ENCODE peak calls at places on chromosomes 13 and 19, in four cellular contexts. One of them, this sample, is unnamed.
A peak's percentile ranks its signal among the peaks of the same experiment; 100 is the strongest.

GRCh38 chr13:45847554-45848224 is 3.9 kb downstream of the SIAH3 start:
- DNase-seq in kidney: peak; percentile 87
- DNase-seq in nephron progenitor cell: no peak
- DNase-seq in cardiac fibroblast: peak; percentile 19
- DNase-seq in this sample: no peak

GRCh38 chr13:39588384-39588783 is 14.6 kb downstream of the LHFPL6 start:
- DNase-seq in kidney: no peak
- DNase-seq in nephron progenitor cell: no peak
- DNase-seq in cardiac fibroblast: no peak
- DNase-seq in this sample: no peak

GRCh38 chr13:38783992-38784875 is 97.4 kb downstream of the FREM2 start:
- DNase-seq in kidney: no peak
- DNase-seq in nephron progenitor cell: peak; percentile 53
- DNase-seq in cardiac fibroblast: no peak
- DNase-seq in this sample: no peak

GRCh38 chr19:1616396-1616795 is 11.1 kb upstream of the UQCR11 start:
- DNase-seq in kidney: no peak
- DNase-seq in nephron progenitor cell: no peak
- DNase-seq in cardiac fibroblast: peak; percentile 81
- DNase-seq in this sample: no peak

GRCh38 chr13:40776232-40776631 is 5.2 kb upstream of the MRPS31 start:
- DNase-seq in kidney: no peak
- DNase-seq in nephron progenitor cell: no peak
- DNase-seq in cardiac fibroblast: no peak
- DNase-seq in this sample: no peak

GRCh38 chr19:46788968-46789338 is 559 bp upstream of the SLC1A5 start:
- DNase-seq in kidney: no peak
- DNase-seq in nephron progenitor cell: no peak
- DNase-seq in cardiac fibroblast: no peak
- DNase-seq in this sample: no peak

GRCh38 chr13:28329395-28330158 is 165.4 kb downstream of the FLT1 start:
- DNase-seq in kidney: no peak
- DNase-seq in nephron progenitor cell: no peak
- DNase-seq in cardiac fibroblast: peak; percentile 94
- DNase-seq in this sample: no peak

GRCh38 chr13:110516500-110516899 is 45.0 kb downstream of the RAB20 start:
- DNase-seq in kidney: peak; percentile 71
- DNase-seq in nephron progenitor cell: no peak
- DNase-seq in cardiac fibroblast: no peak
- DNase-seq in this sample: no peak

GRCh38 chr13:32060319-32060924 is 28.8 kb downstream of the FRY start:
- DNase-seq in kidney: no peak
- DNase-seq in nephron progenitor cell: peak; percentile 12
- DNase-seq in cardiac fibroblast: no peak
- DNase-seq in this sample: no peak

GRCh38 chr19:19488041-19488874 is 27.1 kb downstream of the TSSK6 start:
- DNase-seq in kidney: peak; percentile 71
- DNase-seq in nephron progenitor cell: no peak
- DNase-seq in cardiac fibroblast: peak; percentile 34
- DNase-seq in this sample: no peak

GRCh38 chr19:14091086-14091884 is 734 bp upstream of the SAMD1 start:
- DNase-seq in kidney: peak; percentile 95
- DNase-seq in nephron progenitor cell: peak; percentile 79
- DNase-seq in cardiac fibroblast: peak; percentile 71
- DNase-seq in this sample: no peak

GRCh38 chr13:112703935-112704633 is 14.2 kb downstream of the ATP11A start:
- DNase-seq in kidney: peak; percentile 48
- DNase-seq in nephron progenitor cell: no peak
- DNase-seq in cardiac fibroblast: no peak
- DNase-seq in this sample: no peak

GRCh38 chr13:48976677-48977625 is 1.2 kb downstream of the FNDC3A start:
- DNase-seq in kidney: no peak
- DNase-seq in nephron progenitor cell: no peak
- DNase-seq in cardiac fibroblast: peak; percentile 6
- DNase-seq in this sample: no peak

GRCh38 chr19:55956431-55956830 is 8.8 kb downstream of the NLRP8 start:
- DNase-seq in kidney: no peak
- DNase-seq in nephron progenitor cell: no peak
- DNase-seq in cardiac fibroblast: no peak
- DNase-seq in this sample: no peak

GRCh38 chr13:109145631-109146030 is 516.2 kb downstream of the MYO16 start:
- DNase-seq in kidney: no peak
- DNase-seq in nephron progenitor cell: peak; percentile 28
- DNase-seq in cardiac fibroblast: peak; percentile 85
- DNase-seq in this sample: no peak

GRCh38 chr19:1350861-1351260 is 32.8 kb upstream of the NDUFS7 start:
- DNase-seq in kidney: no peak
- DNase-seq in nephron progenitor cell: no peak
- DNase-seq in cardiac fibroblast: no peak
- DNase-seq in this sample: no peak

GRCh38 chr13:50156722-50157121 is 141.5 kb downstream of the KCNRG start:
- DNase-seq in kidney: no peak
- DNase-seq in nephron progenitor cell: peak; percentile 18
- DNase-seq in cardiac fibroblast: peak; percentile 35
- DNase-seq in this sample: no peak

GRCh38 chr19:29667941-29668340 is 2.7 kb downstream of the PLEKHF1 start:
- DNase-seq in kidney: peak; percentile 73
- DNase-seq in nephron progenitor cell: no peak
- DNase-seq in cardiac fibroblast: no peak
- DNase-seq in this sample: no peak

GRCh38 chr13:29924951-29925350 is 74.5 kb upstream of the UBL3 start:
- DNase-seq in kidney: no peak
- DNase-seq in nephron progenitor cell: no peak
- DNase-seq in cardiac fibroblast: no peak
- DNase-seq in this sample: no peak

GRCh38 chr13:45205124-45205523 is 4.3 kb upstream of the KCTD4 start:
- DNase-seq in kidney: no peak
- DNase-seq in nephron progenitor cell: no peak
- DNase-seq in cardiac fibroblast: no peak
- DNase-seq in this sample: no peak

GRCh38 chr13:28707629-28708427 is 10.9 kb downstream of the SLC46A3 start:
- DNase-seq in kidney: no peak
- DNase-seq in nephron progenitor cell: no peak
- DNase-seq in cardiac fibroblast: peak; percentile 80
- DNase-seq in this sample: no peak

GRCh38 chr13:102197193-102197592 is 204.7 kb downstream of the FGF14 start:
- DNase-seq in kidney: no peak
- DNase-seq in nephron progenitor cell: no peak
- DNase-seq in cardiac fibroblast: peak; percentile 4
- DNase-seq in this sample: no peak

GRCh38 chr19:9431475-9431874 is 3.9 kb downstream of the ZNF266 start:
- DNase-seq in kidney: no peak
- DNase-seq in nephron progenitor cell: peak; percentile 36
- DNase-seq in cardiac fibroblast: peak; percentile 30
- DNase-seq in this sample: no peak

GRCh38 chr13:72139192-72139591 is 272.2 kb upstream of the DACH1 start:
- DNase-seq in kidney: no peak
- DNase-seq in nephron progenitor cell: no peak
- DNase-seq in cardiac fibroblast: no peak
- DNase-seq in this sample: no peak

GRCh38 chr13:105847532-105848295 is 687.7 kb downstream of the EFNB2 start:
- DNase-seq in kidney: no peak
- DNase-seq in nephron progenitor cell: no peak
- DNase-seq in cardiac fibroblast: peak; percentile 2
- DNase-seq in this sample: no peak

GRCh38 chr19:54203151-54203611 is 2.5 kb downstream of the RPS9 start:
- DNase-seq in kidney: peak; percentile 43
- DNase-seq in nephron progenitor cell: no peak
- DNase-seq in cardiac fibroblast: peak; percentile 42
- DNase-seq in this sample: no peak

GRCh38 chr13:110132178-110132975 is 174.6 kb downstream of the COL4A1 start:
- DNase-seq in kidney: no peak
- DNase-seq in nephron progenitor cell: no peak
- DNase-seq in cardiac fibroblast: no peak
- DNase-seq in this sample: no peak

GRCh38 chr19:48636859-48637448 is at the start of gene DBP:
- DNase-seq in kidney: peak; percentile 92
- DNase-seq in nephron progenitor cell: peak; percentile 56
- DNase-seq in cardiac fibroblast: no peak
- DNase-seq in this sample: no peak

GRCh38 chr13:33313504-33313903 is 27.9 kb upstream of the STARD13 start:
- DNase-seq in kidney: no peak
- DNase-seq in nephron progenitor cell: no peak
- DNase-seq in cardiac fibroblast: no peak
- DNase-seq in this sample: no peak

GRCh38 chr13:79340490-79340889 is 65.6 kb downstream of the RBM26 start:
- DNase-seq in kidney: no peak
- DNase-seq in nephron progenitor cell: no peak
- DNase-seq in cardiac fibroblast: no peak
- DNase-seq in this sample: no peak

GRCh38 chr13:33508060-33508459 is 222.5 kb upstream of the STARD13 start:
- DNase-seq in kidney: no peak
- DNase-seq in nephron progenitor cell: no peak
- DNase-seq in cardiac fibroblast: no peak
- DNase-seq in this sample: no peak

GRCh38 chr19:47369923-47370625 is 21.0 kb downstream of the DHX34 start:
- DNase-seq in kidney: no peak
- DNase-seq in nephron progenitor cell: no peak
- DNase-seq in cardiac fibroblast: peak; percentile 57
- DNase-seq in this sample: no peak

GRCh38 chr13:30376426-30377311 is 45.6 kb upstream of the UBE2L5 start:
- DNase-seq in kidney: no peak
- DNase-seq in nephron progenitor cell: no peak
- DNase-seq in cardiac fibroblast: no peak
- DNase-seq in this sample: no peak

GRCh38 chr13:39600766-39601165 is 2.2 kb downstream of the LHFPL6 start:
- DNase-seq in kidney: no peak
- DNase-seq in nephron progenitor cell: peak; percentile 12
- DNase-seq in cardiac fibroblast: peak; percentile 34
- DNase-seq in this sample: no peak

GRCh38 chr19:31002852-31003251 is 346.4 kb downstream of the TSHZ3 start:
- DNase-seq in kidney: no peak
- DNase-seq in nephron progenitor cell: no peak
- DNase-seq in cardiac fibroblast: no peak
- DNase-seq in this sample: no peak

GRCh38 chr19:53634768-53635167 is 3.0 kb downstream of the DPRX start:
- DNase-seq in kidney: no peak
- DNase-seq in nephron progenitor cell: no peak
- DNase-seq in cardiac fibroblast: no peak
- DNase-seq in this sample: no peak

DNA sequence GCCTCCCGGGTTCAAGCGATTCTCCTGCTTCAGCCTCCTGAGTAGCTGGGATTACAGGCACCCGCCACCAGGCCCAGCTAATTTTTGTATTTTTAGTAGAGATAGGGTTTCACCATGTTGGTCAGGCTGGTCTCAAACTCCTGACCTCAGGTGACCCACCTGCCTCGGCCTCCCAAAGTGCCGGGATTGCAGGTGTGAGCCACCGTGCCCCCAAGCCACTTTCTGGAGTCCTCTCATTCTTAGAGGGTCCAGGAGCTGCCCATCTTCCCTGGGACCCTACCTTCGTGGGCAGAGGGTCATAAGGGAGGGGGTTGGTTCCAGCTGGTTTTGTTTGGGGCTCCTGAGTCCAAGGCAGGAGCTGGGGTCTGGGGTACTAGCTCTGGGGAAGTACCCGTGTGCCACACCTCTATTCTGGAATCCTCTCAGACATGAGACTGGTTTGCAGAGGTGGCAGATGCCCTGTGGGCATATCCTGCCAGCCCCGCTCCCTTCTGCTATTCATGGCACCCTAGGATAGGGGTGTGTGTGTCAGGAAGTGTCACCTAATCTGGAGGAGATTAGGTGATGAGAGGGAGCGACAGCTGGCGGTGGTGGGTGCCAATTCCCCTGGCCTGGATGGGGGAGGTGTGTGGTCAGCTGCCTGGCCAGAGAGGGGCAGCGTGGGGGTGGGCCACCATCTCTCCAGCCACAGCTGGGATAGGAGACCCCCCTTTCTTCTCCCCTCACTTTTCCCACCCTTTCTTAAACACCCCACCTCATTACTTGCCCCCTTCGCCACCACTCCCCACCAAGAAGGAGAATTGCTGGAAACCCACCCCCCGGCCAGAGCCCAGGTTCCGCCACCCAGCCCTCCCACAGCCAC is 2.1 kb downstream of the PRMT1 start:
- DNase-seq in kidney: no peak
- DNase-seq in nephron progenitor cell: no peak
- DNase-seq in cardiac fibroblast: no peak
- DNase-seq in this sample: no peak
- TF ChIP-seq CTCF in kidney: no peak
- TF ChIP-seq CTCF in nephron progenitor cell: no peak
- TF ChIP-seq CTCF in cardiac fibroblast: no peak
- TF ChIP-seq CTCF in this sample: no peak

DNA sequence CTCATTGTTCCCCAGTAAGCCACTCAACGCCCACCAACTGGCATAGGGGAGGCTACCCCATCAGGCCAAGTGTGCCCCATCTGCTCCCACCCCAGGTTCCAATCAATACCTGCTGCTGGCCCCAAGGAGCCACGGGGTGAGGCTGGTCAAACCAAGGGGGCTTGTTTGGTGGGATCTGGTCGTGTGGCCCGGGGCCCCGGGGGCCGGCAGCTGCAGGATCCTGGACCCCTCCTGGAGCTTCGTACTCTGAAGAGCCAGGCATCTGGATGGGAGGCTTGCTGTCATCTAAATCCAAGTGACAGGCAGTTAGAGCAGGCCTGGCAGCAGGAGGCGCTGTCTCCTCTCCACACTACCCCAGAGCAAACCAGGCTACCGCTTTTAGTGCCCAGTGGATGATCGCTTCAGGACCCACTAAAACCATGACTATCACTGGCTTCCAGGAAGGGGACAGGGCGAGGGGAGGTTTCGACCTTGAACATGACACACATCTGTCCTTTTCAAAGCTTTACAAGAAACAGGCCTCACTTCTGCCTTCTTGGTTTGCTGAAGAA is 14.2 kb downstream of the CHERP start:
- DNase-seq in kidney: no peak
- DNase-seq in nephron progenitor cell: peak; percentile 24
- DNase-seq in cardiac fibroblast: peak; percentile 16
- DNase-seq in this sample: no peak
- TF ChIP-seq CTCF in kidney: peak; percentile 29
- TF ChIP-seq CTCF in nephron progenitor cell: peak; percentile 15
- TF ChIP-seq CTCF in cardiac fibroblast: peak; percentile 51
- TF ChIP-seq CTCF in this sample: peak; percentile 66

GRCh38 chr19:10565028-10565566 is 713 bp downstream of the KRI1 start:
- DNase-seq in kidney: peak; percentile 81
- DNase-seq in nephron progenitor cell: peak; percentile 48
- DNase-seq in cardiac fibroblast: peak; percentile 43
- DNase-seq in this sample: no peak
- TF ChIP-seq CTCF in kidney: no peak
- TF ChIP-seq CTCF in nephron progenitor cell: no peak
- TF ChIP-seq CTCF in cardiac fibroblast: peak; percentile 26
- TF ChIP-seq CTCF in this sample: no peak

DNA sequence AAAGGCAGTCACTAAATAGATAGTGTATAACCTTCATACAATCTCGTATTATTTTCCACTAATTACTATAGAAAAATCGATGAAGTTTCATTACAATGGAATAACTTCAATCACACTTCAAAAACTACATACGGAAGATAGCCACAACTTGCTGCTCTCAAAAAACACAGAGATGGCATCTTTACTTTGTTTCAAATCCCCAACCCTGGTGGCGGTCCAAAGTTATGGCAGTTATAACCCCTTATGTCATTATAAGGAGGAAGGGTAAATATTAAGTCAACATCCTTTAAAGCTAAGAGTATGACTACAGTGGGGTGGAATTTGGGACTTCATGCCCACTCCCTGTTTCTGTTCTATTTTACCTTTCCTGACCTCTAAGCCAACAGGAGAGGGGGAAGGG is 146.5 kb downstream of the LACC1 start:
- DNase-seq in kidney: no peak
- DNase-seq in nephron progenitor cell: no peak
- DNase-seq in cardiac fibroblast: no peak
- DNase-seq in this sample: no peak
- TF ChIP-seq CTCF in kidney: no peak
- TF ChIP-seq CTCF in nephron progenitor cell: no peak
- TF ChIP-seq CTCF in cardiac fibroblast: peak; percentile 20
- TF ChIP-seq CTCF in this sample: peak; percentile 30